ENCODE peak calls at places on chromosome 15, in seven cellular contexts. J is ovary, I is left ventricle myocardium inferior, D is testis, G is HL-60, U is lower lobe of right lung, Q is Peyer's patch. A is an unnamed sample.

GRCh38 chr15:53539878-53540277 is 219.6 kb downstream of the WDR72 start:
- DNase-seq in I (no peak), U (no peak), J (no peak), G (no peak), D (no peak), Q (no peak), A (no peak)

GRCh38 chr15:50058231-50058630 is 60.8 kb downstream of the ATP8B4 start:
- DNase-seq in D (no peak), Q (no peak), J (no peak), U (no peak), I (no peak), G (no peak), A (no peak)

GRCh38 chr15:68379058-68379758 is 52.8 kb downstream of the ITGA11 start:
- DNase-seq in J (peak; percentile 4), I (no peak), D (no peak), U (peak; percentile 36), Q (no peak), G (no peak), A (no peak)

GRCh38 chr15:40320931-40321371 is 2.5 kb upstream of the INAFM2 start:
- DNase-seq in U (no peak), I (no peak), D (peak; percentile 82), J (peak; percentile 41), Q (peak; percentile 64), G (peak; percentile 70), A (no peak)

GRCh38 chr15:45704329-45705249 is 69.8 kb downstream of the SQOR start:
- DNase-seq in G (no peak), I (no peak), U (no peak), D (peak; percentile 25), J (no peak), Q (no peak), A (no peak)

GRCh38 chr15:92663250-92663951 is 7.8 kb upstream of the FAM174B start:
- DNase-seq in G (no peak), I (no peak), J (no peak), D (no peak), U (no peak), Q (no peak), A (no peak)

GRCh38 chr15:64430000-64430735 is 30.2 kb upstream of the ZNF609 start:
- DNase-seq in G (peak; percentile 88), I (no peak), U (no peak), Q (peak; percentile 23), D (peak; percentile 67), J (peak; percentile 48), A (no peak)

GRCh38 chr15:70795311-70795665 is 31.9 kb upstream of the UACA start:
- DNase-seq in J (no peak), I (no peak), G (no peak), Q (no peak), D (no peak), U (no peak), A (no peak)

GRCh38 chr15:76253851-76254440 is 57.3 kb downstream of the ETFA start:
- DNase-seq in J (no peak), Q (no peak), G (no peak), D (no peak), U (no peak), I (no peak), A (no peak)

GRCh38 chr15:51302480-51302879 is 35.9 kb downstream of the CYP19A1 start:
- DNase-seq in D (no peak), I (no peak), U (no peak), J (no peak), Q (no peak), G (no peak), A (no peak)

GRCh38 chr15:58378241-58379085 is 53.3 kb upstream of the LIPC start:
- DNase-seq in J (no peak), U (no peak), D (no peak), G (no peak), Q (no peak), I (no peak), A (no peak)

GRCh38 chr15:69934607-69935006 is 163.1 kb downstream of the TLE3 start:
- DNase-seq in I (no peak), D (no peak), J (no peak), U (no peak), G (no peak), Q (no peak), A (no peak)

GRCh38 chr15:33746203-33746602 is 222.1 kb upstream of the CHRM5 start:
- DNase-seq in J (no peak), D (no peak), U (no peak), Q (no peak), G (no peak), I (no peak), A (no peak)

GRCh38 chr15:43268111-43269105 is 1.7 kb upstream of the TGM5 start:
- DNase-seq in I (no peak), G (peak; percentile 71), J (no peak), U (no peak), D (peak; percentile 28), Q (no peak), A (no peak)

GRCh38 chr15:31304736-31305365 is 21.8 kb upstream of the KLF13 start:
- DNase-seq in D (peak; percentile 9), Q (no peak), G (no peak), U (no peak), I (no peak), J (no peak), A (no peak)

GRCh38 chr15:90071220-90071807 is 31.0 kb downstream of the IDH2 start:
- DNase-seq in G (peak; percentile 91), J (peak; percentile 80), U (peak; percentile 87), Q (peak; percentile 89), D (peak; percentile 86), I (peak; percentile 78), A (no peak)

GRCh38 chr15:39269352-39269751 is 311.5 kb upstream of the THBS1 start:
- DNase-seq in G (no peak), D (no peak), J (no peak), I (no peak), Q (no peak), U (no peak), A (no peak)

GRCh38 chr15:63069616-63069952 is 27.0 kb downstream of the TPM1 start:
- DNase-seq in G (no peak), J (no peak), Q (no peak), D (no peak), U (no peak), I (no peak), A (no peak)

GRCh38 chr15:65195542-65196026 is 10.4 kb upstream of the CLPX start:
- DNase-seq in U (no peak), I (no peak), D (peak; percentile 31), G (no peak), J (no peak), Q (no peak), A (no peak)

GRCh38 chr15:52010633-52011595 is 8.1 kb upstream of the MAPK6 start:
- DNase-seq in Q (no peak), I (no peak), U (no peak), J (no peak), D (no peak), G (no peak), A (peak; percentile 85)

GRCh38 chr15:25185156-25185710 is 230.4 kb downstream of the SNRPN start:
- DNase-seq in U (peak; percentile 20), G (no peak), Q (no peak), D (no peak), J (no peak), I (peak; percentile 3), A (no peak)

GRCh38 chr15:58748040-58748786 is 1.3 kb downstream of the ADAM10 start:
- DNase-seq in G (peak; percentile 12), J (no peak), Q (peak; percentile 46), D (no peak), I (no peak), U (no peak), A (no peak)

GRCh38 chr15:68369931-68370767 is 61.8 kb downstream of the ITGA11 start:
- DNase-seq in J (peak; percentile 26), G (no peak), I (no peak), U (no peak), D (no peak), Q (no peak), A (no peak)

GRCh38 chr15:88821993-88822392 is 18.8 kb downstream of the ACAN start:
- DNase-seq in D (no peak), J (no peak), G (no peak), Q (no peak), I (no peak), U (no peak), A (no peak)

GRCh38 chr15:28902856-28903255 is 17.1 kb downstream of the APBA2 start:
- DNase-seq in G (no peak), Q (no peak), I (no peak), U (no peak), D (no peak), J (no peak), A (no peak)

GRCh38 chr15:58222698-58223097 is 84.5 kb downstream of the AQP9 start:
- DNase-seq in I (no peak), J (no peak), Q (no peak), G (no peak), D (no peak), U (no peak), A (no peak)

GRCh38 chr15:92247649-92248242 is 145.9 kb upstream of the ST8SIA2 start:
- DNase-seq in D (no peak), G (no peak), I (no peak), Q (no peak), U (no peak), J (no peak), A (no peak)

GRCh38 chr15:77983708-77984445 is 93.6 kb downstream of the TBC1D2B start:
- DNase-seq in Q (no peak), I (no peak), G (no peak), D (peak; percentile 13), U (no peak), J (peak; percentile 53), A (no peak)
- TF ChIP-seq CTCF in Q (no peak), I (no peak), G (no peak), D (no peak), U (no peak), J (no peak), A (no peak)

DNA sequence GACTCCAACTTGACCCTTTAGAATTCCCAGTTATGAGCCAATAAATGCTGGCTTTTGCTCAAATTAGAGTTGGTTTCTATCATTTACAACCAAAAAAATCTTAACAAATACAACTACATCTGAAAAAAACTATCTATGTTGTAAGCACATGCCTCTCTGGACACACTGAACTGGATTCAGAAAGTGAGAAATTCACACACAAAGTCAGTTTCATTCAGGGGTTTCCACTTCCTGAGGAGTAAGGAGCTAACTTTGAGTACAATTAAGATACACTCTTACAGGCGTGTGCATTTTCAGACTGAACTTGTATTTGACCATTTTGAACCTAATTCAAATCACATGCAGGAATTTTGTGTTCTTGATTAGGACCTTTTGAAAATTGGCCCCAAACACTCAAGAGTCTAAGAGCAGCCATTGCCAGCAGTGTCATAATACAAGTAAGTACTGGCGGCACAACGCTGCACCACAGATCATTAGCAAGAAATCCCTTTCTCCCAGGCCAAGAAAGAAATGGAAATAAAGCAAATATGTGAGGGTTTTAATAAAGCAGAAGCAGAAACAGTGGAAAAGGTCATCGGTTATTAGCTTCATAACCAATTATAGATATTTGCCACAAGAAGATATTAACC is 31.1 kb downstream of the LINS1 start:
- DNase-seq in D (peak; percentile 42), G (no peak), U (no peak), J (no peak), Q (no peak), I (no peak), A (no peak)
- H3K27ac ChIP-seq in D (no peak overlapping the region), G (no peak overlapping the region), U (no peak overlapping the region), J (no peak overlapping the region), Q (no peak overlapping the region), I (no peak overlapping the region), A (no peak overlapping the region)

GRCh38 chr15:79296583-79296982 is 14.1 kb downstream of the ANKRD34C start:
- DNase-seq in D (no peak), Q (no peak), G (peak; percentile 14), J (no peak), U (no peak), I (no peak), A (no peak)
- TF ChIP-seq CTCF in D (no peak), Q (no peak), G (no peak), J (no peak), U (no peak), I (no peak), A (peak; percentile 45)

GRCh38 chr15:98221144-98221543 is 260.6 kb downstream of the ARRDC4 start:
- DNase-seq in I (no peak), U (no peak), G (no peak), Q (no peak), D (no peak), J (no peak), A (no peak)
- H3K27ac ChIP-seq in I (no peak overlapping the region), U (no peak overlapping the region), G (no peak overlapping the region), Q (no peak overlapping the region), D (no peak overlapping the region), J (no peak overlapping the region), A (no peak overlapping the region)